ENCODE peak calls at places on chromosomes 6 and 20, in six cellular contexts. I, W, F, Y, M and U are unnamed samples.

GRCh38 chr6:45092135-45092534 is 236.0 kb upstream of the RUNX2 start:
- DNase-seq in I (no peak), W (no peak), F (no peak), Y (no peak), M (no peak), U (no peak)

GRCh38 chr20:43529457-43530153 is 22.1 kb downstream of the L3MBTL1 start:
- DNase-seq in I (no peak), W (no peak), F (no peak), Y (no peak), M (no peak), U (no peak)

GRCh38 chr20:16599257-16599656 is 26.0 kb upstream of the KIF16B start:
- DNase-seq in I (no peak), W (no peak), F (no peak), Y (no peak), M (no peak), U (no peak)

GRCh38 chr6:155158044-155158843 is 105.6 kb upstream of the CLDN20 start:
- DNase-seq in I (no peak), W (no peak), F (peak; percentile 43), Y (no peak), M (peak; percentile 13), U (no peak)

GRCh38 chr6:123901441-123901840 is 97.8 kb downstream of the NKAIN2 start:
- DNase-seq in I (no peak), W (no peak), F (no peak), Y (no peak), M (no peak), U (no peak)

GRCh38 chr6:111752476-111752875 is 120.8 kb downstream of the FYN start:
- DNase-seq in I (no peak), W (no peak), F (no peak), Y (no peak), M (no peak), U (no peak)

GRCh38 chr20:513429-513828 is 30.2 kb downstream of the CSNK2A1 start:
- DNase-seq in I (no peak), W (no peak), F (no peak), Y (no peak), M (peak; percentile 44), U (no peak)

GRCh38 chr6:40349566-40350192 is 237.5 kb downstream of the LRFN2 start:
- DNase-seq in I (peak; percentile 24), W (no peak), F (no peak), Y (no peak), M (no peak), U (peak; percentile 20)

GRCh38 chr6:161400650-161401049 is 126.8 kb upstream of the AGPAT4 start:
- DNase-seq in I (no peak), W (no peak), F (no peak), Y (no peak), M (no peak), U (no peak)

GRCh38 chr6:161596807-161597505 is 323.1 kb upstream of the AGPAT4 start:
- DNase-seq in I (no peak), W (no peak), F (no peak), Y (no peak), M (no peak), U (no peak)

GRCh38 chr20:47360489-47361267 is 4.2 kb upstream of the ZMYND8 start:
- DNase-seq in I (peak; percentile 75), W (peak; percentile 88), F (peak; percentile 39), Y (peak; percentile 91), M (peak; percentile 98), U (peak; percentile 74)

GRCh38 chr20:20360464-20360863 is 7.4 kb upstream of the INSM1 start:
- DNase-seq in I (peak; percentile 52), W (no peak), F (peak; percentile 80), Y (peak; percentile 26), M (peak; percentile 69), U (no peak)

GRCh38 chr6:150079604-150080003 is 10.7 kb upstream of the ULBP3 start:
- DNase-seq in I (peak; percentile 65), W (no peak), F (peak; percentile 33), Y (no peak), M (no peak), U (no peak)

GRCh38 chr6:139699335-139699734 is 324.9 kb upstream of the CITED2 start:
- DNase-seq in I (no peak), W (no peak), F (no peak), Y (no peak), M (peak; percentile 65), U (no peak)

GRCh38 chr6:8829296-8829695 is 394.0 kb upstream of the SLC35B3 start:
- DNase-seq in I (no peak), W (no peak), F (peak; percentile 75), Y (no peak), M (no peak), U (no peak)

GRCh38 chr20:3606021-3606420 is 57.2 kb downstream of the GFRA4 start:
- DNase-seq in I (no peak), W (no peak), F (no peak), Y (no peak), M (peak; percentile 63), U (no peak)

GRCh38 chr20:25064561-25064960 is 6.6 kb upstream of the ACSS1 start:
- DNase-seq in I (no peak), W (no peak), F (no peak), Y (no peak), M (no peak), U (no peak)

GRCh38 chr6:134363323-134364039 is 45.6 kb upstream of the SGK1 start:
- DNase-seq in I (no peak), W (no peak), F (peak; percentile 69), Y (no peak), M (peak; percentile 91), U (no peak)

GRCh38 chr6:79421001-79421411 is 116.2 kb downstream of the LCA5 start:
- DNase-seq in I (no peak), W (no peak), F (no peak), Y (no peak), M (peak; percentile 65), U (no peak)

GRCh38 chr6:127198549-127198948 is 68.1 kb upstream of the RNF146 start:
- DNase-seq in I (no peak), W (no peak), F (no peak), Y (no peak), M (peak; percentile 43), U (no peak)

GRCh38 chr20:46599227-46599987 is 49.0 kb upstream of the OCSTAMP start:
- DNase-seq in I (no peak), W (no peak), F (no peak), Y (no peak), M (no peak), U (no peak)

DNA sequence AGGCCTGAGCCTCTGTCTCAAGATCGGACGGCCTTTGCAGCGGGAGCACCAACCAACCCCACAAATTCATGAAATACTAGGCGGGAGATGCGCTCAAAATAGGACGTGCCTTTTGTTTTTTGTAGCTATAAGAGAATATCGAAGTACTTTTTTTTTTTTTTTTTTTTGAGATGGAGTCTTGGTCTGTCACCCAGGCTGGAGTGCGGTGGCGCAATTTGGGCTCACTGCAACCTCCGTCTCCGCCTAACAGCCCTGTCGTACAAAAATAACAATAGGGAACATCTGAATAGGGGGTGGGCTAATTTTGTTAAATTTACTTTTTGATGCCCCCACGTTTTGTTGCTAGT is 5.9 kb upstream of the TUBB2A start:
- DNase-seq in I (no peak), W (no peak), F (no peak), Y (no peak), M (no peak), U (no peak)
- TF ChIP-seq CTCF in I (peak; percentile 11), W (no peak), F (no peak), Y (no peak), M (no peak), U (no peak)

GRCh38 chr6:15500078-15500740 is 162.6 kb downstream of the DTNBP1 start:
- DNase-seq in I (no peak), W (peak; percentile 10), F (no peak), Y (no peak), M (no peak), U (no peak)
- H3K4me1 ChIP-seq in I (peaks cover 3% of the 10 kb centered on the region), W (peaks cover 16% of the 10 kb centered on the region), F (peaks cover 23% of the 10 kb centered on the region), Y (peaks cover 57% of the 10 kb centered on the region), M (peaks cover 20% of the 10 kb centered on the region), U (peaks cover 4% of the 10 kb centered on the region)

DNA sequence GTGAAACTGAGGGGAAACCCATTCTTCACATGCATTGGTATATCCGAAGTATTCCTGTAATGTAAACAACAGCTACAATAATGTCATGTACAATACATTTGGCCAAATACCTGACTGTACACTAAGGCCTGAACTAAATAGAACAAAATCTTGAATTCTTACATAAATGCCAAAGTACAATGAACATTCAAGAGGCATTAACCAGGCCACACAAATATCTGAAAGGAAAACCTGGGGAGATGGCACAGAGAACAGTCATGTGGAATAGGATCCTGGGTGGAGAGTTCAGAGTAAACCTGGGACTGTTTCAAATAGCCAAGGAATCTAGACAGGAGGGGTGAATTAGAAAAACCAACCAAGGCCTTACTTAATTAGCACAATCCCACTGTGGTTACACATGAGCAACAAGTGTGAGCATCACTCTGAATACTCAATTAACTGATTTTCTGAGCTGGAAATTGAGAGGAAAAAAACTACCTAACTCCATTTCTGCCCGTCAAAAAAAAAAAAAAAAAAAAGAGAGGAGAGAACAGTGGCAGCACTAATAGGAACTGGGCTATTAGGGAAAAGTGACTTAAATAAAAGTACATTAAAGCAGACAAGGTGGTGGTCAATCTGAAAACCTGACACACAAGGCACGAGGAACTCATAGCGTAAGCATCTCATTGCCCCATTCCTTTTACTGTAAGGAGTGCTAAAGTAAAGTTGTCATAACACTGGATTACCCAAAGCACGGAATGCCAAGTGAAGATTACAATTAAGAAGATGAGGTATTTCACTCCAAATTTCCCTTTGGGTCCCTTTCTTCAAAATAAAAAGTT is 10.9 kb downstream of the SNX5 start:
- DNase-seq in I (no peak), W (no peak), F (no peak), Y (no peak), M (peak; percentile 64), U (no peak)
- H3K27ac ChIP-seq in I (no peak overlapping the region), W (peak overlapping the region; percentile 64), F (peak overlapping the region; percentile 63), Y (peak overlapping the region; percentile 35), M (peak overlapping the region; percentile 73), U (no peak overlapping the region)

DNA sequence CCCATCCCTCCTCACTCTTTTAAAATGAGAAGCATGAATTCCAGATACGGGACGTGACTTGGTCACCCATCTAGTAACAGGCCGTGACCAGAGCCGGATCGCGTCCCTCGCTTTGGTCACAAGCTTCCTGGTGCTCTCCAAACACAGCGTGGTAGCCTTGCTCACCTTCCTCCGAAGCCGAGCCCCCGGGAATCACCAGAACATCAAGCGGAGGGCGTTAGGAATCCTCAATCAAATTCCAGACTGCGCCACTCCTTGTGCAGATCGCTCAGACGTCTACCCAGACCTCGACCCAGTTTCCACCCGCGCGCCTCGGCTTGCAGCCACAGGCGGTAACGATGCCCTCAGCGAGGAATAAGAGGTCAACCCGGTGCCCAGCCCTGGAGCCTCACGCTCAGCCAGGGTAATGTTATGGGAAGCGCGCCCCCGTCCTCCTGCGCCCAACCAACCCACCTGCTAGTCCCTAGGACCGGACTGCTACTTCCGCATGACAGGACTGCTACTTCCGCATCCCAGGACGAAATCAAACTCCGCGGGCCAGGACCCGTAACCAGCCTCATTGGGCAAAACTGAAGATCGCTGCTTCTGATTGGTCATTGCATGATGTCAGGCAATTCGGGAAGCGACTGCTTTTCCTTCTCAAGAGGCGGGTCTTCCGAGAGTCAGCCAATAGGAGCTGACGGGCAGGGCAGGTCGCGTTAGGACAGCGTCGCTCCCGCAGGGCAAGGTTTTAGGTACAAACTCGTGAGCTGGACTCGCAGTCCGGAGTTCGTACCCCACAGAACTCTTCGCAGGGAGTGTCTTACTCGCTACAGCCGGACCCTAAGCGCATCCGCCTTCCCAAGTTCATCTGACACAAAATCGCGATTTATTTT is at the start of gene MTFR2:
- DNase-seq in I (peak; percentile 99), W (peak; percentile 91), F (peak; percentile 99), Y (peak; percentile 99), M (peak; percentile 99), U (peak; percentile 99)
- TF ChIP-seq CTCF in I (no peak), W (no peak), F (no peak), Y (no peak), M (no peak), U (no peak)